ENCODE peak calls at places on chromosomes 13 and 19, in ten cellular contexts. Q, R, G, Y, C, O, Z, F, U and P are unnamed samples.

GRCh38 chr19:7515471-7516226 is at the start of gene ZNF358:
- DNase-seq in G (peak), O (no peak), Y (peak), C (peak), Z (no peak), Q (peak), F (no peak), R (peak), U (no peak), P (peak)

GRCh38 chr19:49425922-49426592 is 869 bp downstream of the GFY start:
- DNase-seq in U (no peak), C (no peak), R (no peak), O (no peak), Q (no peak), Y (peak), G (no peak), F (no peak), Z (no peak), P (peak)

GRCh38 chr13:30818323-30818960 is 83.1 kb downstream of the ALOX5AP start:
- DNase-seq in O (no peak), U (peak), Q (peak), F (no peak), Z (no peak), C (no peak), G (peak), R (peak), Y (no peak), P (no peak)

GRCh38 chr19:38734426-38735256 is 9.6 kb downstream of the CAPN12 start:
- DNase-seq in Q (peak), U (peak), R (peak), Z (no peak), O (no peak), Y (no peak), F (no peak), G (peak), C (peak), P (no peak)

GRCh38 chr13:80502359-80502758 is 161.4 kb upstream of the SPRY2 start:
- DNase-seq in Q (no peak), R (no peak), G (no peak), O (no peak), U (no peak), C (no peak), Y (no peak), F (no peak), Z (no peak), P (no peak)

GRCh38 chr19:31118926-31119325 is 230.3 kb downstream of the TSHZ3 start:
- DNase-seq in C (no peak), R (no peak), U (no peak), Y (no peak), Q (peak), G (no peak), Z (no peak), F (no peak), O (no peak), P (no peak)

GRCh38 chr19:30577551-30578090 is 205.4 kb downstream of the ZNF536 start:
- DNase-seq in Z (no peak), C (no peak), F (no peak), Q (no peak), R (no peak), U (no peak), G (no peak), Y (no peak), O (no peak), P (no peak)

GRCh38 chr19:33621065-33621785 is 528 bp upstream of the CHST8 start:
- DNase-seq in C (no peak), O (no peak), Q (no peak), R (no peak), Z (no peak), G (no peak), Y (no peak), U (no peak), F (no peak), P (no peak)

GRCh38 chr19:52200044-52200443 is 10.2 kb downstream of the PPP2R1A start:
- DNase-seq in Y (no peak), U (peak), O (no peak), C (no peak), Z (no peak), G (peak), R (no peak), Q (peak), F (no peak), P (peak)

GRCh38 chr19:18223860-18224524 is 2.2 kb downstream of the PDE4C start:
- DNase-seq in U (no peak), R (peak), Y (peak), O (no peak), Q (no peak), Z (no peak), C (peak), F (no peak), G (peak), P (peak)

GRCh38 chr13:29994911-29995601 is 144.6 kb upstream of the UBL3 start:
- DNase-seq in U (no peak), R (no peak), C (no peak), O (no peak), G (no peak), Z (no peak), Q (no peak), Y (no peak), F (no peak), P (no peak)

GRCh38 chr13:111327701-111328100 is 7.3 kb downstream of the TEX29 start:
- DNase-seq in C (no peak), Z (no peak), G (no peak), F (no peak), Q (no peak), U (no peak), O (no peak), Y (no peak), R (no peak), P (no peak)

GRCh38 chr13:47945738-47946137 is 55.3 kb downstream of the SUCLA2 start:
- DNase-seq in G (no peak), O (no peak), U (no peak), Z (no peak), C (no peak), R (peak), Q (no peak), F (no peak), Y (no peak), P (no peak)

GRCh38 chr19:34579281-34580054 is 97.5 kb downstream of the SCGB2B2 start:
- DNase-seq in G (no peak), Q (no peak), Y (no peak), C (no peak), Z (no peak), O (no peak), R (no peak), F (no peak), U (no peak), P (no peak)

GRCh38 chr19:53076984-53077383 is 26.2 kb downstream of the ZNF160 start:
- DNase-seq in U (no peak), C (no peak), R (peak), O (no peak), G (no peak), F (no peak), Z (no peak), Y (peak), Q (peak), P (no peak)

GRCh38 chr19:21463449-21464105 is 41.8 kb upstream of the ZNF429 start:
- DNase-seq in Y (peak), C (no peak), U (no peak), R (peak), Z (no peak), F (no peak), Q (no peak), G (no peak), O (peak), P (peak)

GRCh38 chr19:58562126-58563033 is 4.0 kb upstream of the UBE2M start:
- DNase-seq in G (no peak), O (peak), R (peak), F (no peak), Z (no peak), Y (peak), C (peak), U (no peak), Q (no peak), P (no peak)

GRCh38 chr13:27665333-27665732 is 43.6 kb downstream of the POLR1D start:
- DNase-seq in G (no peak), Q (peak), Z (no peak), C (no peak), F (no peak), R (no peak), O (no peak), Y (peak), U (no peak), P (no peak)

GRCh38 chr13:35512271-35512920 is 35.9 kb upstream of the MAB21L1 start:
- DNase-seq in C (no peak), F (no peak), Y (peak), Z (no peak), O (no peak), R (peak), U (peak), Q (peak), G (peak), P (peak)

GRCh38 chr13:33172400-33172799 is 113.2 kb downstream of the STARD13 start:
- DNase-seq in R (no peak), C (no peak), Y (no peak), O (no peak), G (no peak), Q (no peak), Z (no peak), U (no peak), F (no peak), P (no peak)

GRCh38 chr13:43783820-43784219 is 3.0 kb downstream of the ENOX1 start:
- DNase-seq in C (peak), R (peak), G (peak), F (no peak), O (no peak), Y (no peak), U (peak), Z (no peak), Q (peak), P (no peak)

GRCh38 chr13:43232866-43233265 is 209.5 kb downstream of the DNAJC15 start:
- DNase-seq in Y (no peak), Z (no peak), U (peak), Q (no peak), R (no peak), C (no peak), G (peak), O (no peak), F (no peak), P (peak)

GRCh38 chr19:41886761-41887710 is 4.1 kb downstream of the ARHGEF1 start:
- DNase-seq in Z (no peak), Y (no peak), O (peak), Q (no peak), C (peak), G (peak), R (no peak), F (peak), U (no peak), P (no peak)

GRCh38 chr19:11496391-11497163 is 9.1 kb downstream of the ZNF653 start:
- DNase-seq in G (peak), Y (peak), F (peak), Q (peak), C (peak), R (peak), O (no peak), U (peak), Z (peak), P (peak)

GRCh38 chr19:12913011-12913561 is 6.0 kb downstream of the SYCE2 start:
- DNase-seq in C (no peak), Y (peak), Q (peak), U (no peak), R (peak), Z (no peak), F (no peak), G (peak), O (no peak), P (no peak)

GRCh38 chr19:3537438-3538240 is 1.3 kb upstream of the TEKTIP1 start:
- DNase-seq in G (no peak), F (no peak), R (no peak), Z (no peak), Y (no peak), U (no peak), C (no peak), Q (no peak), O (no peak), P (no peak)

GRCh38 chr19:43741075-43741840 is 13.5 kb downstream of the SMG9 start:
- DNase-seq in Q (no peak), Z (no peak), U (no peak), O (no peak), G (no peak), Y (no peak), C (no peak), F (no peak), R (no peak), P (no peak)

GRCh38 chr13:28613562-28613961 is 45.4 kb upstream of the POMP start:
- DNase-seq in Z (no peak), F (no peak), O (no peak), U (no peak), Y (no peak), C (no peak), R (peak), Q (no peak), G (peak), P (no peak)

GRCh38 chr19:4061178-4061682 is 5.5 kb downstream of the ZBTB7A start:
- DNase-seq in Q (no peak), Z (no peak), C (peak), R (peak), Y (no peak), O (no peak), U (no peak), G (no peak), F (no peak), P (peak)

GRCh38 chr13:53648673-53649072 is 620.1 kb downstream of the OLFM4 start:
- DNase-seq in C (no peak), U (no peak), R (no peak), Q (no peak), O (no peak), Y (no peak), Z (no peak), F (no peak), G (no peak), P (no peak)

GRCh38 chr13:50401721-50402510 is 386.7 kb downstream of the KCNRG start:
- DNase-seq in O (no peak), Y (no peak), Z (no peak), U (peak), G (peak), F (no peak), R (no peak), C (no peak), Q (no peak), P (no peak)

GRCh38 chr13:41859555-41859954 is 101.4 kb downstream of the VWA8 start:
- DNase-seq in C (no peak), U (peak), O (no peak), Q (no peak), R (no peak), G (no peak), Z (no peak), F (no peak), Y (no peak), P (no peak)

GRCh38 chr13:66673401-66673800 is 556.7 kb downstream of the PCDH9 start:
- DNase-seq in F (no peak), R (no peak), O (no peak), C (no peak), Z (no peak), G (no peak), Y (no peak), U (peak), Q (no peak), P (peak)

GRCh38 chr13:75467009-75467728 is 14.8 kb downstream of the TBC1D4 start:
- DNase-seq in O (no peak), U (no peak), Q (no peak), C (no peak), F (no peak), R (no peak), Y (no peak), Z (no peak), G (no peak), P (no peak)

GRCh38 chr13:38697628-38698333 is 10.9 kb downstream of the FREM2 start:
- DNase-seq in Z (no peak), C (no peak), Q (no peak), Y (no peak), G (no peak), F (no peak), O (no peak), R (no peak), U (no peak), P (no peak)

GRCh38 chr19:5880604-5881078 is 10.3 kb upstream of the FUT5 start:
- DNase-seq in Q (peak), G (peak), C (no peak), U (peak), Z (no peak), O (no peak), Y (no peak), F (no peak), R (peak), P (peak)

GRCh38 chr19:17468302-17469091 is 1.8 kb upstream of the SLC27A1 start:
- DNase-seq in Z (no peak), F (no peak), C (no peak), Q (peak), U (no peak), R (no peak), G (no peak), O (no peak), Y (peak), P (no peak)

GRCh38 chr19:55585658-55586339 is 5.2 kb upstream of the ZNF579 start:
- DNase-seq in Y (peak), G (peak), U (peak), R (peak), O (no peak), Q (peak), Z (no peak), C (no peak), F (peak), P (no peak)